ENCODE peak calls at places on chromosomes 11 and 22, in four cellular contexts. R is PC-3, Z is GM23338, D is aorta. A is an unnamed sample.

GRCh38 chr22:17896552-17896951 is 122.3 kb upstream of the BID start:
- DNase-seq in R (no peak), D (no peak), Z (peak), A (peak)

GRCh38 chr22:27212617-27213177 is 555.3 kb downstream of the MIAT start:
- DNase-seq in D (no peak), R (no peak), Z (no peak), A (peak)

GRCh38 chr11:71434576-71435130 is 13.5 kb downstream of the DHCR7 start:
- DNase-seq in R (no peak), Z (no peak), D (peak), A (no peak)

GRCh38 chr11:120956710-120957500 is 67.0 kb upstream of the TBCEL start:
- DNase-seq in D (no peak), Z (peak), R (no peak), A (no peak)

GRCh38 chr11:46356911-46357482 is 9.7 kb downstream of the DGKZ start:
- DNase-seq in D (no peak), Z (no peak), R (no peak), A (no peak)

GRCh38 chr22:27046603-27047002 is 389.2 kb downstream of the MIAT start:
- DNase-seq in R (no peak), D (no peak), Z (no peak), A (no peak)

GRCh38 chr22:45235851-45236342 is 4.8 kb downstream of the KIAA0930 start:
- DNase-seq in D (peak), R (no peak), Z (no peak), A (no peak)

GRCh38 chr22:28112548-28113043 is 193.5 kb upstream of the PITPNB start:
- DNase-seq in D (no peak), Z (peak), R (peak), A (peak)

GRCh38 chr22:23903328-23903971 is 9.3 kb downstream of the MIF start:
- DNase-seq in R (no peak), D (no peak), Z (no peak), A (no peak)

GRCh38 chr11:43567396-43567975 is 113.1 kb upstream of the HSD17B12 start:
- DNase-seq in R (peak), Z (peak), D (no peak), A (no peak)

GRCh38 chr11:128587415-128587814 is at the start of gene ETS1:
- DNase-seq in R (peak), D (no peak), Z (peak), A (no peak)

GRCh38 chr11:128585498-128586238 is 1.7 kb downstream of the ETS1 start:
- DNase-seq in R (no peak), Z (peak), D (no peak), A (no peak)

GRCh38 chr11:128588086-128588485 is 728 bp upstream of the ETS1 start:
- DNase-seq in D (no peak), R (no peak), Z (no peak), A (no peak)

GRCh38 chr11:128584253-128584652 is 3.1 kb downstream of the ETS1 start:
- DNase-seq in Z (peak), D (no peak), R (no peak), A (no peak)

GRCh38 chr11:128586689-128587088 is 669 bp downstream of the ETS1 start:
- DNase-seq in D (no peak), R (no peak), Z (no peak), A (no peak)
- H3K4me3 ChIP-seq in D (no peak), R (no peak), Z (peak), A (peak)

GRCh38 chr11:18669211-18669593 is 29.4 kb upstream of the TMEM86A start:
- DNase-seq in Z (no peak), R (peak), D (no peak), A (no peak)
- H3K27ac ChIP-seq in Z (no peak), R (peak), D (no peak), A (no peak)

DNA sequence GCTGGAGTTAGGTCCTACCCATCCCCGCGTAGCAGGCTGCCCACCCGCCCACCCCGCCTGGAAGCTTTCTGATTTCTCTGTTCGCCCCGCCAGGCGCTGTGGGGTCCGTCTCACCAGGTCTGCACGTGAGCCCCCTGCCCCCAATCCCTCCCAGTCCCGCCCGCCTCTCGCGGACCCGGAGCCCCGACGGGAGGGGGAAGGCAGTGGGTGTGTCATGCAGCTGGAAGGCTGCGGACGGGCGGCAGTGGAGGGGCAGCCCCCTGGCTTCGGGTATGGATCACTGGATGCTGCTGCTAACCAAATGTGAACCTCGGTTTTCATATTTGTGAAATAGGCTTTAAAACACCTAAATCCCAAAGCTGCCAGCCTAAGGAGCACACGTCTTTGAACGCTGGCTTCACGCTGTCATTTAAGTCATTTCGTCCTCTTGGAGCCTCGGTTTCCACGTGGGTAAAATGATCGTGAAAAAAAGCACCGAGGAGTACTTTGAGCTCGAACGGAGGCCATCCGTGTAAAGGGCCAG is 568 bp upstream of the BIK start:
- DNase-seq in D (no peak), Z (peak), R (no peak), A (no peak)
- H3K4me3 ChIP-seq in D (peak), Z (peak), R (peak), A (peak)

DNA sequence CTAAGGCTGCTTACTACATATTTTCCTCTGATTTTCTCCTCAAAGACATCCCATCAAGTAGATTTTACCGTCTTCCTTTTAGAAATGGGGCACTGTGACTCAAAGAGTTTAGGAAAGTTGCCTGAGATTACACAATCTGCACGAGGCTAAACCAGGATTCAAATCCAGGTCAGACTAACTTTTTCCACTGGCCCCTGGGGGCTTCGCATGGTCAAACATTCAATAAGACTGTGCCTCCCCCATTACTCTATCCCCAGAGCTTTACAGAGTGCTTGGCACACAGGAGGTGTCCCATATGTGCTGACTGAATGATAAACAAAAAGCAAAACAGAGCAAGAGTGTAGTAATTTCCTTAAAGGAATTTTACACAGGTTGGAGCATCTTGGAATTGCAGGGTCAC is 118.1 kb upstream of the TEAD1 start:
- DNase-seq in D (no peak), R (no peak), Z (no peak), A (peak)
- H3K27ac ChIP-seq in D (no peak), R (no peak), Z (peak), A (peak)

DNA sequence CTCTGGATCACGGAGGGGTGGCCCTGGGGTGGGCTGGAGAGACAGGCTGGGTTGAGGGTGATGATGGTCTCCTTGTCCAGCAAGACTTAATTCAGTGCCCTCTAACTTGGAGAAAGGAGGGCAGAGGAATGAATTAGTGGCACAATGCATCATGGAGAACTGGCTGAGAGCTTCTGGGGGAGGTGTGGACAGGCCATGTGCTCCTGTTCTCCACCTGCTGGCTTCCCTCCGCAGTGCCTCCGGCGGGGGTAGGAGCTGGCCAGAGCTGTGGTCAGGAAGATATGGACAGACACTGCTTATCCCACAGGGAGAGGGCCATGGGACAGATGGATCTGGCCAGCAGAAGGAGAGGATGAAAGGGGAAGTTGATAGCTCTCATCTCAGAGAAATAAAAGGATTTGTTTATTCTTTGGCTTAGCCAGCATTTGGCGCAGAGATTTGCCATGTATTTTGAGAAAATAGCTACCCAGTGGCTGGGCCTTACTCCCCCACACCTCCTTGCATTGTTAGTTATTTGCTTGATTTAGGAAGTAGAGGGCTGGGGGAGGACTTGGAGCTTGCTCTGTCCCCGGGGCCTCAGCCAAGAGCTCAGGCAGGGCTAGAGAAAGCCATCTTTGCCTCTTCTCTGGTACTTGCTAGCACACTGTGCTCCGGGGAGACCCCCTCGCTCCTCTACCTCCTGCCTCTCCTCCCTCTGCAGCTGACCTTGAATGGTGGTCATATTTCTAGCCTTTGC is 93.2 kb downstream of the SCN3B start:
- DNase-seq in D (no peak), R (no peak), Z (peak), A (peak)
- H3K4me3 ChIP-seq in D (no peak), R (no peak), Z (peak), A (peak)

GRCh38 chr11:78210000-78210608 is 21.4 kb downstream of the USP35 start:
- DNase-seq in R (no peak), D (peak), Z (no peak), A (peak)

GRCh38 chr11:78207532-78208256 is 19.0 kb downstream of the USP35 start:
- DNase-seq in R (no peak), D (peak), Z (no peak), A (peak)

GRCh38 chr11:78208257-78209165 is 19.8 kb downstream of the USP35 start:
- DNase-seq in Z (no peak), D (peak), R (no peak), A (peak)

GRCh38 chr11:78211565-78211964 is 22.8 kb downstream of the USP35 start:
- DNase-seq in Z (no peak), D (no peak), R (no peak), A (no peak)

GRCh38 chr11:78209478-78209877 is 20.8 kb downstream of the USP35 start:
- DNase-seq in R (no peak), D (peak), Z (no peak), A (peak)
- H3K27ac ChIP-seq in R (no peak), D (no peak), Z (no peak), A (no peak)

DNA sequence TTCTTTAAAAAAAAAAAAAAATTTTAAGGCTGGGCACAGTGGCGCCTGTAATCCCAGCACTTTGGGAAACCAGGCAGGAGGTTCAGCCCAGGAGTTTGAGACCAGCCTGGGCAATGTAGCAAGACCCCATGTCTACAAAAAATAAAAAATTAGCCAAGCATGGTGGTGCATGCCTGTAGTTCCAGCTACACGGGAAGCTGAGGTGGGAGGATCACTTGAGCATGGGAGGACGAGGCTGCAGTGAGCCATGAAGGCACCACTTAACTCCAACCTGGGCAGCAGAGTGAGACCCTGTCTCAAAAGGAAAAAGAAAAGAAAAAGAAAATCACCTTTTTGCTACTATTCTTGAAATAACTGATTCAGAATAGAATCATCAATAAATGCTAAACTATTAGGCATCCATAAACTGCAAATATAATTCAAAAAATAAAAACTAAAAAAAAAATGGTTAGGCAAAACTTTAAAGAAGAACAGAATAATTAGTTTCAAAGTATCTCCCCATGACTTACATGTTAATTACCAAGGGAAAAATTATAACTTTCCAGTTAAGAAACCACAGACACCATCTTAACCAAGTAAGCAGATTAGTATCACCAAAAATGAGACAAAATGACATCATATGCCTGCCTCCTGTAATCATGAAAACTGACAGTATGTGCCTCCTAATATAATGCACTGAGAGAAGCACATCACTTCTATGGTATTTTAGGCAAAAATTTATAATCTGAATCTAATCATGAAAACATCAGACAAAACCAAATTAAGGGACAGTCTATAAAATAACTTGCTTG is 63.6 kb downstream of the DENND5A start:
- DNase-seq in R (no peak), D (no peak), Z (no peak), A (no peak)
- H3K4me3 ChIP-seq in R (no peak), D (no peak), Z (no peak), A (no peak)